ENCODE peak calls at places on chromosome 10, in five cellular contexts. U is AG08395, D is HuH-7.5, X is fibroblast of villous mesenchyme, Z is skeletal muscle cell. E is an unnamed sample.

GRCh38 chr10:73096452-73097304 is at the start of gene P4HA1:
- DNase-seq in U (peak), D (peak), X (peak), Z (peak), E (peak)

GRCh38 chr10:70906953-70907618 is 18.7 kb upstream of the PCBD1 start:
- DNase-seq in U (no peak), D (no peak), X (no peak), Z (no peak), E (no peak)

GRCh38 chr10:15791816-15792524 is 68.3 kb downstream of the MINDY3 start:
- DNase-seq in U (peak), D (no peak), X (peak), Z (peak), E (peak)

GRCh38 chr10:88499569-88500470 is 83.3 kb downstream of the RNLS start:
- DNase-seq in U (peak), D (no peak), X (peak), Z (peak), E (peak)

GRCh38 chr10:116796910-116797513 is 52.3 kb upstream of the ENO4 start:
- DNase-seq in U (peak), D (peak), X (peak), Z (no peak), E (peak)

GRCh38 chr10:109740436-109740835 is 182.9 kb downstream of the XPNPEP1 start:
- DNase-seq in U (no peak), D (no peak), X (peak), Z (peak), E (peak)

GRCh38 chr10:52334595-52334994 is 20.5 kb downstream of the DKK1 start:
- DNase-seq in U (no peak), D (no peak), X (peak), Z (no peak), E (no peak)

GRCh38 chr10:133278577-133279265 is 2.1 kb upstream of the ADAM8 start:
- DNase-seq in U (no peak), D (peak), X (peak), Z (no peak), E (peak)

GRCh38 chr10:63711866-63712716 is 190.9 kb downstream of the REEP3 start:
- DNase-seq in U (peak), D (peak), X (peak), Z (peak), E (peak)

GRCh38 chr10:123651421-123652047 is 14.6 kb upstream of the GPR26 start:
- DNase-seq in U (no peak), D (no peak), X (no peak), Z (no peak), E (no peak)

GRCh38 chr10:131928248-131929095 is 27.7 kb downstream of the PPP2R2D start:
- DNase-seq in U (no peak), D (no peak), X (peak), Z (peak), E (no peak)

GRCh38 chr10:71590786-71591350 is 128.7 kb downstream of the C10orf105 start:
- DNase-seq in U (no peak), D (no peak), X (no peak), Z (no peak), E (no peak)

GRCh38 chr10:11373626-11374310 is 237.7 kb downstream of the USP6NL start:
- DNase-seq in U (no peak), D (no peak), X (no peak), Z (no peak), E (no peak)

GRCh38 chr10:131805696-131806095 is 95.1 kb upstream of the PPP2R2D start:
- DNase-seq in U (no peak), D (no peak), X (no peak), Z (no peak), E (no peak)

GRCh38 chr10:66788142-66788541 is 137.7 kb upstream of the LRRTM3 start:
- DNase-seq in U (no peak), D (no peak), X (peak), Z (no peak), E (peak)

GRCh38 chr10:51397695-51398094 is 301.7 kb downstream of the CSTF2T start:
- DNase-seq in U (peak), D (no peak), X (peak), Z (peak), E (peak)

GRCh38 chr10:7872041-7872442 is 53.7 kb downstream of the TAF3 start:
- DNase-seq in U (peak), D (no peak), X (peak), Z (no peak), E (no peak)

GRCh38 chr10:63722537-63722936 is 201.3 kb downstream of the REEP3 start:
- DNase-seq in U (peak), D (no peak), X (peak), Z (no peak), E (peak)

GRCh38 chr10:14250496-14250895 is 80.2 kb downstream of the FRMD4A start:
- DNase-seq in U (no peak), D (no peak), X (no peak), Z (no peak), E (no peak)

GRCh38 chr10:37803269-37803668 is 54.1 kb downstream of the ZNF248 start:
- DNase-seq in U (no peak), D (no peak), X (no peak), Z (no peak), E (no peak)

GRCh38 chr10:4543943-4544540 is 282.0 kb upstream of the AKR1E2 start:
- DNase-seq in U (peak), D (no peak), X (no peak), Z (no peak), E (no peak)

GRCh38 chr10:97138174-97138573 is 47.6 kb downstream of the SLIT1 start:
- DNase-seq in U (no peak), D (peak), X (no peak), Z (no peak), E (no peak)

GRCh38 chr10:15781381-15781960 is 61.7 kb upstream of the ITGA8 start:
- DNase-seq in U (no peak), D (no peak), X (no peak), Z (no peak), E (no peak)

E was measured in amniotic epithelial cell.